ENCODE peak calls at places on chromosomes 13 and 19, in four cellular contexts. One of them, this sample, is unnamed.

GRCh38 chr19:335486-336066 is 9.0 kb downstream of the MIER2 start:
- DNase-seq in HEK293T: no peak
- DNase-seq in GM12878: no peak
- DNase-seq in NT2/D1: no peak
- DNase-seq in this sample: no peak

GRCh38 chr19:6272411-6272791 is 7.4 kb downstream of the MLLT1 start:
- DNase-seq in HEK293T: no peak
- DNase-seq in GM12878: no peak
- DNase-seq in NT2/D1: no peak
- DNase-seq in this sample: no peak

GRCh38 chr13:100334209-100334608 is 245.3 kb downstream of the PCCA start:
- DNase-seq in HEK293T: no peak
- DNase-seq in GM12878: no peak
- DNase-seq in NT2/D1: no peak
- DNase-seq in this sample: no peak

GRCh38 chr19:49560358-49560900 is 19.9 kb downstream of the NOSIP start:
- DNase-seq in HEK293T: no peak
- DNase-seq in GM12878: no peak
- DNase-seq in NT2/D1: no peak
- DNase-seq in this sample: no peak

GRCh38 chr13:71017607-71018006 is 849.4 kb downstream of the DACH1 start:
- DNase-seq in HEK293T: no peak
- DNase-seq in GM12878: no peak
- DNase-seq in NT2/D1: no peak
- DNase-seq in this sample: no peak

GRCh38 chr13:53191091-53191490 is 162.5 kb downstream of the OLFM4 start:
- DNase-seq in HEK293T: no peak
- DNase-seq in GM12878: no peak
- DNase-seq in NT2/D1: peak; percentile 86
- DNase-seq in this sample: peak; percentile 51

GRCh38 chr19:1251233-1251502 is 2.8 kb downstream of the MIDN start:
- DNase-seq in HEK293T: peak; percentile 38
- DNase-seq in GM12878: no peak
- DNase-seq in NT2/D1: no peak
- DNase-seq in this sample: no peak

GRCh38 chr19:4524808-4525562 is 6.7 kb upstream of the PLIN4 start:
- DNase-seq in HEK293T: peak; percentile 65
- DNase-seq in GM12878: no peak
- DNase-seq in NT2/D1: peak; percentile 35
- DNase-seq in this sample: no peak

GRCh38 chr19:9986787-9987281 is 23.5 kb downstream of the COL5A3 start:
- DNase-seq in HEK293T: no peak
- DNase-seq in GM12878: no peak
- DNase-seq in NT2/D1: no peak
- DNase-seq in this sample: no peak

GRCh38 chr13:108375034-108375433 is 105.5 kb downstream of the TNFSF13B start:
- DNase-seq in HEK293T: no peak
- DNase-seq in GM12878: no peak
- DNase-seq in NT2/D1: no peak
- DNase-seq in this sample: no peak

GRCh38 chr13:27004389-27004788 is 167.2 kb downstream of the USP12 start:
- DNase-seq in HEK293T: no peak
- DNase-seq in GM12878: no peak
- DNase-seq in NT2/D1: no peak
- DNase-seq in this sample: no peak

GRCh38 chr19:4379383-4380253 is 20.7 kb downstream of the SH3GL1 start:
- DNase-seq in HEK293T: no peak
- DNase-seq in GM12878: peak; percentile 69
- DNase-seq in NT2/D1: no peak
- DNase-seq in this sample: no peak

GRCh38 chr19:13381827-13382632 is 124.2 kb downstream of the CACNA1A start:
- DNase-seq in HEK293T: no peak
- DNase-seq in GM12878: no peak
- DNase-seq in NT2/D1: no peak
- DNase-seq in this sample: no peak

GRCh38 chr13:33183431-33184130 is 102.0 kb downstream of the STARD13 start:
- DNase-seq in HEK293T: no peak
- DNase-seq in GM12878: no peak
- DNase-seq in NT2/D1: no peak
- DNase-seq in this sample: no peak

GRCh38 chr13:48647625-48648024 is 6.1 kb upstream of the CYSLTR2 start:
- DNase-seq in HEK293T: no peak
- DNase-seq in GM12878: no peak
- DNase-seq in NT2/D1: no peak
- DNase-seq in this sample: no peak

GRCh38 chr13:50365683-50366391 is 350.6 kb downstream of the KCNRG start:
- DNase-seq in HEK293T: no peak
- DNase-seq in GM12878: peak; percentile 67
- DNase-seq in NT2/D1: no peak
- DNase-seq in this sample: no peak

GRCh38 chr19:14146789-14147216 is 10.4 kb upstream of the ASF1B start:
- DNase-seq in HEK293T: no peak
- DNase-seq in GM12878: no peak
- DNase-seq in NT2/D1: no peak
- DNase-seq in this sample: no peak

DNA sequence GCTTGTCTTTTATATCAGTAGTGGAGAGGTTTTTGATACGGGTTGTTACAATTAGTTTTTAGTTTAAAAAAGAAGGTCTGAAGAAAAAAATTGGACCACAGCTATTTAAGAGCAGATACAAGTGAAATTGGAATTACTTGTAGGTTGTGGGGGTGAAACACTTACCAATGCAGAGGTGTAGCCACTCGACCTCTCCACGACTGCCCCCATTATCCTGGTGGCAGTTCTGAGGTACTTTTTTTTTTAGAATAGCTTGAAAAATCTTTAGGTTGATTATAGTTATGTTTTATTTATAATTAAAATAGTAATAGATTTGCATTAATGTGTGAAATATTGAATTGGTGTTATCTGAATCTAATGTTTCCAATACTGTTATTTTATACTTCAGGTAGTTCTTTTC is 60.7 kb downstream of the PAN3 start:
- DNase-seq in HEK293T: peak; percentile 9
- DNase-seq in GM12878: no peak
- DNase-seq in NT2/D1: no peak
- DNase-seq in this sample: no peak
- TF ChIP-seq SUZ12 in HEK293T: no peak
- TF ChIP-seq SUZ12 in GM12878: no peak
- TF ChIP-seq SUZ12 in NT2/D1: no peak
- TF ChIP-seq SUZ12 in this sample: no peak

DNA sequence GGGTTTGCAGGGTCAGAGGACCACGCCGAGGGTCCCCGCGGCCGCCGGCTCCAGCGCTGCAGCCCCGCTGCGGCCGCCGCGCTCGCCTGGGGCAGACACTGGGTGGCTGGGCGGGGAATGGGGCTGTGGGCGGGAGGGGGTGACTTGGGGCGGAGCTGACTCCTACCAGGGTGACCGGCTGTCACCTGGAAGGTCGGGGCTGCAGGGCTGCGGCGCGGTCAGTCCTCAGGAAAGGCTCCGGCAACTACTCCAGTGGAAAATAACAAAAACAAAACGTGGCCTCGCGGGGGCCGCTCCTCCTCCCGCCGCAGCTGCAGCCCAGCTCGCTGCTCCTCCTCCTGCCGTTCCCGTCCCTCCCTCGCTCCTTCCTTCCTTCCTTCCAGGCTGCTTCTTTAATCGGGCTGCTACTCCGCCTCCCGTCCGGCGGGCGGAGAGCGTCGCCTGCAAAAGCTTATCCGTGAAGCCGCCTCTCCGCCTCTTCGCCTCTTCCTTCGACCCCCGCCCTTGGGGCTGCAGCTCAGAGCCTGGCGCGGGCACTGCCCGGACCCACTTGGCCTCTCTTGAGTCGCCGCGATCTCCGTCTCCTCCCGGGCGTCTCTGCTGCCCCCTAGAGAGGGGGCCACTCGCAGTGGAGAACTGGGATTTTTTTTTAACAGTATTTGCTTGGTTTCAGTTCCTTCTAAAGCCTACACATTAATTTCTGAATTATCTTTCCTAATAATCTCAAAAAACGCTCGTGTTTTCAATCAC is at the start of gene TBC1D4:
- DNase-seq in HEK293T: peak; percentile 94
- DNase-seq in GM12878: peak; percentile 66
- DNase-seq in NT2/D1: peak; percentile 87
- DNase-seq in this sample: no peak
- TF ChIP-seq SUZ12 in HEK293T: no peak
- TF ChIP-seq SUZ12 in GM12878: no peak
- TF ChIP-seq SUZ12 in NT2/D1: no peak
- TF ChIP-seq SUZ12 in this sample: no peak

GRCh38 chr13:40187836-40188591 is 478.4 kb downstream of the FOXO1 start:
- DNase-seq in HEK293T: peak; percentile 32
- DNase-seq in GM12878: no peak
- DNase-seq in NT2/D1: no peak
- DNase-seq in this sample: no peak

GRCh38 chr13:40187324-40187795 is 479.1 kb downstream of the FOXO1 start:
- DNase-seq in HEK293T: peak; percentile 20
- DNase-seq in GM12878: no peak
- DNase-seq in NT2/D1: no peak
- DNase-seq in this sample: no peak

GRCh38 chr13:40185393-40185792 is 481.0 kb downstream of the FOXO1 start:
- DNase-seq in HEK293T: no peak
- DNase-seq in GM12878: no peak
- DNase-seq in NT2/D1: no peak
- DNase-seq in this sample: no peak

GRCh38 chr13:40186041-40186440 is 480.4 kb downstream of the FOXO1 start:
- DNase-seq in HEK293T: no peak
- DNase-seq in GM12878: no peak
- DNase-seq in NT2/D1: no peak
- DNase-seq in this sample: no peak

GRCh38 chr13:40186636-40187323 is 479.7 kb downstream of the FOXO1 start:
- DNase-seq in HEK293T: no peak
- DNase-seq in GM12878: no peak
- DNase-seq in NT2/D1: no peak
- DNase-seq in this sample: no peak
- TF ChIP-seq SUZ12 in HEK293T: no peak
- TF ChIP-seq SUZ12 in GM12878: no peak
- TF ChIP-seq SUZ12 in NT2/D1: no peak
- TF ChIP-seq SUZ12 in this sample: no peak

GRCh38 chr19:58350001-58350801 is 3.1 kb downstream of the A1BG start:
- DNase-seq in HEK293T: no peak
- DNase-seq in GM12878: no peak
- DNase-seq in NT2/D1: no peak
- DNase-seq in this sample: no peak
- TF ChIP-seq SUZ12 in HEK293T: no peak
- TF ChIP-seq SUZ12 in GM12878: no peak
- TF ChIP-seq SUZ12 in NT2/D1: no peak
- TF ChIP-seq SUZ12 in this sample: no peak

GRCh38 chr19:17075860-17076538 is 422 bp downstream of the MYO9B start:
- DNase-seq in HEK293T: no peak
- DNase-seq in GM12878: no peak
- DNase-seq in NT2/D1: no peak
- DNase-seq in this sample: peak; percentile 73
- TF ChIP-seq SUZ12 in HEK293T: no peak
- TF ChIP-seq SUZ12 in GM12878: no peak
- TF ChIP-seq SUZ12 in NT2/D1: no peak
- TF ChIP-seq SUZ12 in this sample: no peak

GRCh38 chr19:51368366-51369282 is at the start of gene CLDND2:
- DNase-seq in HEK293T: no peak
- DNase-seq in GM12878: no peak
- DNase-seq in NT2/D1: no peak
- DNase-seq in this sample: peak; percentile 48
- TF ChIP-seq SUZ12 in HEK293T: no peak
- TF ChIP-seq SUZ12 in GM12878: no peak
- TF ChIP-seq SUZ12 in NT2/D1: no peak
- TF ChIP-seq SUZ12 in this sample: no peak

GRCh38 chr19:38529610-38530009 is 88.1 kb downstream of the MAP4K1 start:
- DNase-seq in HEK293T: no peak
- DNase-seq in GM12878: no peak
- DNase-seq in NT2/D1: no peak
- DNase-seq in this sample: no peak

GRCh38 chr19:38528931-38529330 is 88.8 kb downstream of the MAP4K1 start:
- DNase-seq in HEK293T: no peak
- DNase-seq in GM12878: no peak
- DNase-seq in NT2/D1: no peak
- DNase-seq in this sample: no peak

GRCh38 chr19:38528213-38528755 is 89.5 kb downstream of the MAP4K1 start:
- DNase-seq in HEK293T: no peak
- DNase-seq in GM12878: no peak
- DNase-seq in NT2/D1: no peak
- DNase-seq in this sample: no peak

GRCh38 chr19:38526430-38526829 is 91.3 kb downstream of the MAP4K1 start:
- DNase-seq in HEK293T: no peak
- DNase-seq in GM12878: no peak
- DNase-seq in NT2/D1: no peak
- DNase-seq in this sample: no peak

GRCh38 chr19:38527466-38528136 is 90.2 kb downstream of the MAP4K1 start:
- DNase-seq in HEK293T: peak; percentile 21
- DNase-seq in GM12878: no peak
- DNase-seq in NT2/D1: no peak
- DNase-seq in this sample: no peak
- TF ChIP-seq SUZ12 in HEK293T: no peak
- TF ChIP-seq SUZ12 in GM12878: no peak
- TF ChIP-seq SUZ12 in NT2/D1: no peak
- TF ChIP-seq SUZ12 in this sample: no peak

DNA sequence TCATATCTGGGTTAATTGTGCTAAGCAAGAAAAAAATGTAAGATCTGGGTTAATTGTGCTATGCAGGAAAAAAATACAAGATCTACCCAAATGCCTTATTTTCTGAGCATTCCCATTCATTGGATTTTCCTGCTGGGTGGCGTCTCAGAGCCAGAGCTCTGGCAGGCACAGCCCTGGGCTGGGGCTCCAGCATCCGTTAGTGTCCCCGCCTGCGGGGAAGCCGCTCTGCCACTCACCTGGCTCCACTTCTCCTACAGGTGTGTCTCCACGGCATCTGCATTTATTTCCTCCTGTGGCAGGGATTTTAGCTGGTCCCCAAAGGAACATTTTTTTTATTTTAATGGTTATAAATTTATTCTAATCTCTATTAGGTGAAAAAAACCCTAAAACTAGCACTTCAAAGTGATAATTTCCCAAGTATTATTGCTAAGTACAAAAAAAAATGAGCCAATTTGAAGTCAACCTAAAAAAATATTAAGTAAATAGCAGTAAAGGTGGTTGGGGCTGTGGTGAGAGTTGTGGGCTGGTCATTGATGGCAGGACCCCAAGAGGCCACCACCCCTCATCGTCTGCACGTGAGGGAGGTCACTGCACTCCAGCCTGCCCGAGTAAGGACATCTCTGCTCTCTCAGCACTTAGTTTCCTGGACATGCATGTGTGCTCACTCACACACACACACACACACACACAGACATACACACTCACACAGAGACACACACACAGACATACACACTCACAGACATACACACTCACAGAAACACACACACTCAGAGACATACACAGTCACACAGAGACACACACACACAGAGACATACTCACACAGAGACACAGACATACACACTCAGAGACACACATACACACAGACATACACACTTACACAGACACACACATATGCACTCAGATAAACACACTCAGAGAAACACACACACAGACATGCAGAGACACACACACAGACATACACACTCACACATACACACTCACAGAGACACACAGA is 127.4 kb upstream of the SOX1 start:
- DNase-seq in HEK293T: no peak
- DNase-seq in GM12878: no peak
- DNase-seq in NT2/D1: no peak
- DNase-seq in this sample: no peak
- TF ChIP-seq SUZ12 in HEK293T: no peak
- TF ChIP-seq SUZ12 in GM12878: no peak
- TF ChIP-seq SUZ12 in NT2/D1: no peak
- TF ChIP-seq SUZ12 in this sample: no peak